ENCODE peak calls at places on chromosomes 7 and 10, in seven cellular contexts. T, F, W, K, L, A and H are unnamed samples.

GRCh38 chr7:151859948-151860685 is 16.8 kb downstream of the PRKAG2 start:
- DNase-seq in T (peak; percentile 55), F (no peak), W (no peak), K (no peak), L (no peak), A (no peak), H (peak; percentile 30)

GRCh38 chr10:6659451-6659850 is 79.4 kb upstream of the PRKCQ start:
- DNase-seq in T (no peak), F (no peak), W (no peak), K (no peak), L (no peak), A (no peak), H (no peak)

GRCh38 chr7:69892790-69893189 is 294.5 kb downstream of the AUTS2 start:
- DNase-seq in T (no peak), F (no peak), W (no peak), K (no peak), L (no peak), A (no peak), H (no peak)

GRCh38 chr10:96619803-96620773 is 33.3 kb upstream of the TM9SF3 start:
- DNase-seq in T (no peak), F (no peak), W (no peak), K (no peak), L (no peak), A (no peak), H (no peak)

GRCh38 chr10:60367014-60367413 is 22.7 kb downstream of the ANK3 start:
- DNase-seq in T (no peak), F (no peak), W (no peak), K (no peak), L (no peak), A (no peak), H (no peak)

GRCh38 chr10:47369251-47369894 is 14.7 kb downstream of the ZNF488 start:
- DNase-seq in T (peak; percentile 25), F (no peak), W (no peak), K (no peak), L (no peak), A (no peak), H (no peak)

GRCh38 chr7:1030444-1031070 is 13.8 kb upstream of the GPR146 start:
- DNase-seq in T (no peak), F (no peak), W (no peak), K (no peak), L (no peak), A (no peak), H (no peak)

GRCh38 chr10:117664288-117664687 is 121.7 kb downstream of the EMX2 start:
- DNase-seq in T (no peak), F (no peak), W (no peak), K (no peak), L (no peak), A (no peak), H (no peak)

GRCh38 chr10:75708060-75708459 is 276.6 kb downstream of the LRMDA start:
- DNase-seq in T (no peak), F (no peak), W (no peak), K (no peak), L (no peak), A (no peak), H (no peak)

GRCh38 chr7:47026733-47027450 is 555.0 kb downstream of the TNS3 start:
- DNase-seq in T (no peak), F (no peak), W (no peak), K (no peak), L (no peak), A (no peak), H (no peak)

GRCh38 chr10:5285186-5285585 is 79.6 kb upstream of the UCN3 start:
- DNase-seq in T (no peak), F (peak; percentile 26), W (no peak), K (no peak), L (no peak), A (no peak), H (no peak)